ENCODE peak calls at places on chromosome 11, in four cellular contexts. J is thoracic aorta, F is IMR-90, C is small intestine. H is an unnamed sample.
A peak's percentile ranks its signal among the peaks of the same experiment; 100 is the strongest.

GRCh38 chr11:1205121-1205986 is 17.5 kb upstream of the MUC5B start:
- DNase-seq in J (no peak), F (no peak), C (no peak), H (no peak)

GRCh38 chr11:19605500-19606371 is 106.9 kb upstream of the NAV2 start:
- DNase-seq in J (no peak), F (peak; percentile 68), C (no peak), H (no peak)

GRCh38 chr11:68383976-68384501 is 71.6 kb downstream of the LRP5 start:
- DNase-seq in J (peak; percentile 55), F (peak; percentile 40), C (peak; percentile 43), H (peak; percentile 53)

GRCh38 chr11:335779-336665 is 15.4 kb upstream of the IFITM3 start:
- DNase-seq in J (no peak), F (no peak), C (no peak), H (no peak)

GRCh38 chr11:101916422-101916821 is at the start of gene ANGPTL5:
- DNase-seq in J (no peak), F (no peak), C (no peak), H (no peak)

GRCh38 chr11:121212696-121213567 is 79.6 kb upstream of the SC5D start:
- DNase-seq in J (no peak), F (no peak), C (no peak), H (no peak)

GRCh38 chr11:134229131-134229790 is 4.8 kb downstream of the VPS26B start:
- DNase-seq in J (no peak), F (no peak), C (no peak), H (no peak)

GRCh38 chr11:65578134-65578533 is 2.3 kb downstream of the EHBP1L1 start:
- DNase-seq in J (no peak), F (no peak), C (no peak), H (no peak)

GRCh38 chr11:35305670-35306382 is 113.5 kb downstream of the SLC1A2 start:
- DNase-seq in J (no peak), F (peak; percentile 56), C (peak; percentile 51), H (no peak)

GRCh38 chr11:7606496-7606895 is 66.8 kb downstream of the CYB5R2 start:
- DNase-seq in J (no peak), F (no peak), C (peak; percentile 11), H (no peak)

GRCh38 chr11:35174666-35175065 is 35.7 kb downstream of the CD44 start:
- DNase-seq in J (no peak), F (peak; percentile 90), C (no peak), H (no peak)

GRCh38 chr11:114075891-114076441 is 16.5 kb downstream of the ZBTB16 start:
- DNase-seq in J (no peak), F (peak; percentile 24), C (peak; percentile 42), H (peak; percentile 37)
- H3K4me3 ChIP-seq in J (peak overlapping the region; percentile 62), F (no peak overlapping the region), C (no peak overlapping the region), H (no peak overlapping the region)

DNA sequence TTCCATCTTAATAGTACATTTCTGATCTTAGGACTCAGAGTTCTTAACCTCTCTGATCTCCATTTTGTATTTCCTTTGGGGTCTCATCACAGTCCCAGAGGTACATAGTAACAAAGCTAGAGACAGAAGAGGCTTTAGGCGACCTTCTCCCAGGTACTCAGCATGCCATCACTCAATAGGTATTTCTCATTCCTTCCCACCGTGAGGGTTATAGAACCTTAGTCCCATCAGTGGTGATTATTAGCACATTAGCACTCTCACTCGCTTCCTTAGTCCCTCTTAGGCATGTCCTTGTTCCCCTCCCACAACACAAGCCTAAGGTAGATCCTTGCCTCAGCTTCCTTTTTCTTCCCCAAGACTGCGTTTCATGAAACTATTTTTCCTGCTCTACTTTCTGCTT is 14.7 kb downstream of the SWAP70 start:
- DNase-seq in J (no peak), F (no peak), C (no peak), H (no peak)
- H3K4me3 ChIP-seq in J (no peak overlapping the region), F (no peak overlapping the region), C (no peak overlapping the region), H (no peak overlapping the region)

DNA sequence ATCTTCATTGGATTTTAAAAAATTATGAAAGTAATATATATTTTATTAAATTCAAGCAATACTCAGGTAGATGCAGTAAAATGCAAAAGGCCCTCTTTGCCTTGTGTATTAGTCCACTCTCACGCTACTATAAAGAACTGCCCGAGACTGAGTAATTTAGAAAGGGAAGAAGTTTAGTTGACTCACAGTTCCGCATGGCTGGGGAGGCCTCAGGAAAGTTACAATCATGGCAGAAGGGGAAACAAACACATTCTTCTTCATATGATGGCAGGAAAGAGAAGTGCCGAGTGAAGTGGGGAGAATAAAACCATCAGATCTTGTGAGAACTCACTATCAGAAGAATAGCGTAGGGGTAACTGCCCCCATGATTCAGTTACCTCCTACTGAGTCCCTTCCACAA is 130.8 kb downstream of the HIPK3 start:
- DNase-seq in J (no peak), F (no peak), C (no peak), H (no peak)
- H3K4me3 ChIP-seq in J (no peak overlapping the region), F (no peak overlapping the region), C (no peak overlapping the region), H (no peak overlapping the region)

DNA sequence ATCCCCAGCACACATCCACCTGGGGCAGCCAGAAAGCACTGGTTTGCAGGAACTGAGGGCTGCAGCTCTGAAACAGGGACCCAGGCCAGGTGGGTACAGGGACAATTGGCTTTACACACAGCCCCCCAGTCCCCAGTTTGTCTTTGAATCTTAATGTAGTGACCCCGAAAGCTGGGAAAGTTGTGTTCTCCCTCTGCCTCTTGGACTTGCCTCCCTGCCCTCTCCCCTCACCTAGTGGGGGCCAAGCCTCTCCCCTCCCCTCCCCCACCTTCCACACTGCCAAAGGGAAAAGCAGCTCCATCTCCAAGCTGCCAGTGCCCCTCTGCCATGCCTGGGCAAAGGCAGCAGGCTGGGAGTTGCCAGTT is 2.6 kb upstream of the CLCF1 start:
- DNase-seq in J (no peak), F (no peak), C (no peak), H (no peak)
- H3K4me3 ChIP-seq in J (no peak overlapping the region), F (no peak overlapping the region), C (no peak overlapping the region), H (no peak overlapping the region)

H was measured in naive thymus-derived CD4-positive, alpha-beta T cell.